ENCODE peak calls at places on chromosomes 13 and 19, in nine cellular contexts. A, G, S, O, H, F, L, D and B are unnamed samples.

GRCh38 chr13:75749407-75749806 is 113.3 kb downstream of the LMO7 start:
- DNase-seq in S (no peak), A (no peak), G (no peak), O (peak), D (peak), F (no peak), H (no peak), L (peak), B (no peak)

GRCh38 chr19:41597600-41598041 is 21.7 kb downstream of the CEACAM21 start:
- DNase-seq in H (peak), O (peak), F (peak), G (peak), D (peak), A (peak), L (peak), S (no peak), B (peak)

GRCh38 chr13:51444922-51445321 is 7.9 kb downstream of the INTS6 start:
- DNase-seq in D (peak), L (peak), F (no peak), H (no peak), A (no peak), O (peak), G (no peak), S (no peak), B (peak)

GRCh38 chr19:41584931-41585330 is 9.0 kb downstream of the CEACAM21 start:
- DNase-seq in L (no peak), D (no peak), F (no peak), S (no peak), O (no peak), H (no peak), A (no peak), G (no peak), B (no peak)

GRCh38 chr13:113643593-113643992 is 14.4 kb downstream of the ATP4B start:
- DNase-seq in H (no peak), O (peak), A (no peak), D (no peak), L (no peak), G (no peak), F (no peak), S (no peak), B (no peak)

GRCh38 chr13:100128373-100128772 is 39.5 kb downstream of the PCCA start:
- DNase-seq in F (no peak), G (no peak), A (no peak), H (no peak), D (peak), O (peak), L (no peak), S (no peak), B (no peak)

GRCh38 chr13:36776175-36776574 is 42.8 kb upstream of the RFXAP start:
- DNase-seq in G (no peak), S (no peak), H (no peak), O (no peak), A (no peak), L (no peak), F (no peak), D (no peak), B (no peak)

GRCh38 chr19:15544970-15545369 is 36.6 kb downstream of the CYP4F22 start:
- DNase-seq in L (no peak), S (no peak), F (no peak), O (no peak), H (no peak), G (no peak), A (no peak), D (no peak), B (no peak)

GRCh38 chr19:49469828-49470614 is 4.0 kb upstream of the FLT3LG start:
- DNase-seq in A (peak), S (peak), O (no peak), G (no peak), F (peak), H (no peak), L (no peak), D (peak), B (no peak)

GRCh38 chr13:22454586-22454985 is 726.2 kb upstream of the SGCG start:
- DNase-seq in S (no peak), F (no peak), G (peak), H (no peak), O (peak), A (no peak), L (no peak), D (no peak), B (no peak)

GRCh38 chr19:5621945-5622464 is 571 bp downstream of the SAFB2 start:
- DNase-seq in S (no peak), A (no peak), H (no peak), G (no peak), D (no peak), O (no peak), F (peak), L (no peak), B (no peak)

GRCh38 chr13:46288570-46289259 is 77.0 kb downstream of the LRRC63 start:
- DNase-seq in A (no peak), O (peak), S (peak), L (peak), H (peak), G (peak), D (peak), F (peak), B (peak)

GRCh38 chr13:44045179-44045562 is 165.5 kb downstream of the LACC1 start:
- DNase-seq in H (no peak), O (no peak), S (no peak), A (no peak), F (no peak), D (no peak), L (no peak), G (no peak), B (peak)

GRCh38 chr13:113393226-113393571 is 29.3 kb upstream of the GRTP1 start:
- DNase-seq in O (no peak), S (no peak), D (no peak), F (no peak), H (no peak), A (no peak), L (no peak), G (no peak), B (no peak)

GRCh38 chr19:33297401-33298145 is 4.8 kb downstream of the CEBPA start:
- DNase-seq in L (no peak), H (no peak), S (no peak), D (no peak), O (no peak), G (no peak), A (no peak), F (no peak), B (no peak)

GRCh38 chr19:46990998-46991676 is 28.5 kb upstream of the NPAS1 start:
- DNase-seq in L (peak), O (peak), F (peak), A (no peak), H (no peak), S (peak), G (peak), D (peak), B (peak)

GRCh38 chr19:40607898-40608621 is 6.9 kb downstream of the LTBP4 start:
- DNase-seq in D (no peak), A (no peak), S (no peak), O (no peak), G (no peak), L (no peak), F (no peak), H (no peak), B (no peak)

GRCh38 chr13:61413572-61413971 is 2.1 kb downstream of the PCDH20 start:
- DNase-seq in A (no peak), H (no peak), D (no peak), G (no peak), S (no peak), L (no peak), F (no peak), O (no peak), B (no peak)

GRCh38 chr13:39362652-39363390 is 240.2 kb downstream of the LHFPL6 start:
- DNase-seq in H (no peak), L (no peak), D (peak), G (no peak), F (no peak), O (no peak), A (no peak), S (no peak), B (no peak)

GRCh38 chr19:574658-575526 is 2.5 kb downstream of the BSG start:
- DNase-seq in H (no peak), O (peak), G (no peak), F (no peak), S (no peak), L (no peak), D (peak), A (no peak), B (peak)